ENCODE peak calls at places on chromosomes 6 and 20, in eight cellular contexts. E, O, A, R, Y, S, G and W are unnamed samples.

GRCh38 chr20:23637282-23638221 is at the start of gene CST3:
- DNase-seq in E (peak; percentile 95), O (peak; percentile 90), A (peak; percentile 94), R (peak; percentile 72), Y (no peak), S (peak; percentile 44), G (peak; percentile 52), W (peak; percentile 86)

GRCh38 chr6:47004458-47004857 is 37.7 kb downstream of the ADGRF1 start:
- DNase-seq in E (no peak), O (no peak), A (no peak), R (no peak), Y (no peak), S (no peak), G (no peak), W (no peak)

GRCh38 chr6:16712931-16713484 is 48.3 kb downstream of the ATXN1 start:
- DNase-seq in E (peak; percentile 40), O (no peak), A (peak; percentile 82), R (no peak), Y (peak; percentile 61), S (peak; percentile 94), G (peak; percentile 94), W (no peak)

GRCh38 chr20:21182832-21183563 is 57.1 kb downstream of the KIZ start:
- DNase-seq in E (peak; percentile 45), O (no peak), A (peak; percentile 66), R (no peak), Y (no peak), S (peak; percentile 93), G (peak; percentile 36), W (no peak)

GRCh38 chr20:53939554-53940355 is 130.6 kb downstream of the BCAS1 start:
- DNase-seq in E (peak; percentile 76), O (peak; percentile 92), A (peak; percentile 92), R (peak; percentile 31), Y (peak; percentile 68), S (peak; percentile 100), G (peak; percentile 85), W (peak; percentile 97)

GRCh38 chr6:46865221-46865620 is 56.5 kb downstream of the ADGRF5 start:
- DNase-seq in E (no peak), O (no peak), A (no peak), R (no peak), Y (no peak), S (no peak), G (no peak), W (no peak)

GRCh38 chr6:135094403-135094821 is 39.8 kb upstream of the HBS1L start:
- DNase-seq in E (no peak), O (no peak), A (peak; percentile 38), R (no peak), Y (peak; percentile 33), S (no peak), G (no peak), W (no peak)

GRCh38 chr6:39118921-39119320 is 3.9 kb upstream of the SAYSD1 start:
- DNase-seq in E (no peak), O (no peak), A (no peak), R (no peak), Y (no peak), S (no peak), G (no peak), W (no peak)

GRCh38 chr20:36988494-36988966 is 37.0 kb upstream of the SAMHD1 start:
- DNase-seq in E (no peak), O (no peak), A (no peak), R (no peak), Y (no peak), S (peak; percentile 14), G (no peak), W (no peak)

GRCh38 chr6:159061805-159062563 is 17.2 kb upstream of the TAGAP start:
- DNase-seq in E (no peak), O (no peak), A (no peak), R (no peak), Y (no peak), S (no peak), G (no peak), W (no peak)

GRCh38 chr6:7156666-7157278 is 49.0 kb downstream of the RREB1 start:
- DNase-seq in E (peak; percentile 57), O (no peak), A (peak; percentile 74), R (no peak), Y (no peak), S (peak; percentile 89), G (no peak), W (no peak)

GRCh38 chr6:71190809-71191208 is 97.8 kb upstream of the OGFRL1 start:
- DNase-seq in E (no peak), O (no peak), A (peak; percentile 30), R (no peak), Y (no peak), S (no peak), G (no peak), W (peak; percentile 48)

GRCh38 chr6:126039284-126039683 is 52.9 kb downstream of the TRMT11 start:
- DNase-seq in E (no peak), O (no peak), A (peak; percentile 35), R (no peak), Y (no peak), S (no peak), G (peak; percentile 29), W (no peak)

GRCh38 chr6:52539607-52540006 is 37.3 kb downstream of the TRAM2 start:
- DNase-seq in E (no peak), O (no peak), A (no peak), R (no peak), Y (no peak), S (no peak), G (no peak), W (no peak)

GRCh38 chr6:117930645-117931044 is 23.6 kb downstream of the SLC35F1 start:
- DNase-seq in E (no peak), O (no peak), A (no peak), R (no peak), Y (no peak), S (no peak), G (no peak), W (no peak)

GRCh38 chr6:22057962-22058361 is 238.9 kb downstream of the PRL start:
- DNase-seq in E (no peak), O (no peak), A (no peak), R (no peak), Y (no peak), S (no peak), G (no peak), W (no peak)

GRCh38 chr20:25089662-25090061 is 7.7 kb upstream of the VSX1 start:
- DNase-seq in E (no peak), O (no peak), A (no peak), R (no peak), Y (no peak), S (no peak), G (no peak), W (no peak)

GRCh38 chr6:27250955-27251671 is 3.6 kb downstream of the PRSS16 start:
- DNase-seq in E (peak; percentile 58), O (peak; percentile 86), A (peak; percentile 92), R (no peak), Y (peak; percentile 70), S (no peak), G (no peak), W (peak; percentile 94)

GRCh38 chr20:34528921-34529297 is 12.7 kb downstream of the DYNLRB1 start:
- DNase-seq in E (no peak), O (peak; percentile 34), A (no peak), R (no peak), Y (no peak), S (no peak), G (no peak), W (no peak)

GRCh38 chr6:166408936-166409755 is 26.4 kb upstream of the MPC1 start:
- DNase-seq in E (no peak), O (no peak), A (no peak), R (no peak), Y (no peak), S (no peak), G (no peak), W (no peak)

GRCh38 chr6:89145461-89145961 is 344 bp upstream of the PM20D2 start:
- DNase-seq in E (peak; percentile 30), O (no peak), A (peak; percentile 30), R (peak; percentile 35), Y (peak; percentile 31), S (no peak), G (no peak), W (no peak)

GRCh38 chr20:51579137-51579536 is 36.6 kb upstream of the NFATC2 start:
- DNase-seq in E (peak; percentile 35), O (no peak), A (no peak), R (no peak), Y (no peak), S (no peak), G (no peak), W (no peak)

GRCh38 chr6:129844118-129844891 is 16.8 kb downstream of the TMEM244 start:
- DNase-seq in E (peak; percentile 31), O (no peak), A (peak; percentile 38), R (no peak), Y (no peak), S (no peak), G (peak; percentile 88), W (peak; percentile 12)

GRCh38 chr6:14641401-14641800 is 523.8 kb downstream of the CD83 start:
- DNase-seq in E (no peak), O (no peak), A (no peak), R (no peak), Y (no peak), S (no peak), G (no peak), W (no peak)

GRCh38 chr6:156406688-156407087 is 370.5 kb upstream of the ARID1B start:
- DNase-seq in E (no peak), O (no peak), A (no peak), R (no peak), Y (no peak), S (no peak), G (no peak), W (no peak)

GRCh38 chr6:113684382-113684901 is 172.7 kb upstream of the MARCKS start:
- DNase-seq in E (no peak), O (no peak), A (peak; percentile 41), R (no peak), Y (no peak), S (no peak), G (no peak), W (peak; percentile 82)

GRCh38 chr6:17394192-17394611 is 807 bp downstream of the CAP2 start:
- DNase-seq in E (peak; percentile 84), O (no peak), A (peak; percentile 83), R (no peak), Y (no peak), S (no peak), G (no peak), W (peak; percentile 63)

GRCh38 chr6:82980086-82980485 is 85.6 kb downstream of the UBE3D start:
- DNase-seq in E (no peak), O (no peak), A (no peak), R (no peak), Y (no peak), S (peak; percentile 64), G (no peak), W (no peak)

GRCh38 chr20:9200620-9201019 is 131.7 kb downstream of the PLCB4 start:
- DNase-seq in E (peak; percentile 15), O (no peak), A (peak; percentile 51), R (no peak), Y (no peak), S (peak; percentile 85), G (peak; percentile 20), W (no peak)

GRCh38 chr6:35139924-35140524 is 1.1 kb downstream of the TCP11 start:
- DNase-seq in E (peak; percentile 57), O (no peak), A (peak; percentile 47), R (peak; percentile 59), Y (peak; percentile 39), S (no peak), G (peak; percentile 40), W (no peak)

GRCh38 chr6:116431964-116432595 is 29.1 kb upstream of the CALHM6 start:
- DNase-seq in E (no peak), O (no peak), A (no peak), R (no peak), Y (no peak), S (no peak), G (no peak), W (no peak)

GRCh38 chr6:108983151-108983550 is 111.5 kb downstream of the SESN1 start:
- DNase-seq in E (no peak), O (no peak), A (no peak), R (no peak), Y (no peak), S (no peak), G (no peak), W (no peak)

GRCh38 chr6:157438611-157439109 is 57.7 kb downstream of the ZDHHC14 start:
- DNase-seq in E (no peak), O (no peak), A (no peak), R (no peak), Y (no peak), S (no peak), G (no peak), W (no peak)

GRCh38 chr6:85679445-85680123 is 36.9 kb upstream of the SYNCRIP start:
- DNase-seq in E (no peak), O (no peak), A (no peak), R (no peak), Y (no peak), S (no peak), G (no peak), W (no peak)